ENCODE peak calls at places on chromosomes 12 and 14, in eight cellular contexts. P, T, A, F, Z, C, V and Y are unnamed samples.
A peak's percentile ranks its signal among the peaks of the same experiment; 100 is the strongest.

GRCh38 chr12:51028126-51028810 is 2.1 kb upstream of the SLC11A2 start:
- DNase-seq in P (no peak), T (no peak), A (no peak), F (no peak), Z (peak; percentile 46), C (peak; percentile 33), V (peak; percentile 89), Y (peak; percentile 73)

GRCh38 chr14:90604356-90604755 is 207.5 kb downstream of the CALM1 start:
- DNase-seq in P (no peak), T (no peak), A (no peak), F (no peak), Z (no peak), C (no peak), V (no peak), Y (no peak)

GRCh38 chr14:57692671-57693070 is 173.2 kb downstream of the SLC35F4 start:
- DNase-seq in P (no peak), T (no peak), A (no peak), F (no peak), Z (no peak), C (peak; percentile 34), V (peak; percentile 47), Y (peak; percentile 81)

GRCh38 chr12:90801776-90802175 is 153.2 kb downstream of the CCER1 start:
- DNase-seq in P (no peak), T (no peak), A (no peak), F (no peak), Z (no peak), C (peak; percentile 48), V (no peak), Y (no peak)

GRCh38 chr12:97131220-97131981 is 224.3 kb downstream of the NEDD1 start:
- DNase-seq in P (no peak), T (no peak), A (no peak), F (no peak), Z (no peak), C (no peak), V (no peak), Y (peak; percentile 1)

GRCh38 chr12:79737875-79738718 is 47.3 kb upstream of the PAWR start:
- DNase-seq in P (no peak), T (no peak), A (no peak), F (peak; percentile 42), Z (peak; percentile 27), C (peak; percentile 70), V (peak; percentile 61), Y (peak; percentile 82)

GRCh38 chr12:124694846-124695497 is 127.6 kb upstream of the NCOR2 start:
- DNase-seq in P (no peak), T (no peak), A (no peak), F (no peak), Z (no peak), C (peak; percentile 91), V (peak; percentile 84), Y (peak; percentile 73)

GRCh38 chr12:95733156-95733825 is 57.3 kb downstream of the NTN4 start:
- DNase-seq in P (no peak), T (no peak), A (no peak), F (no peak), Z (no peak), C (peak; percentile 95), V (no peak), Y (no peak)

GRCh38 chr12:96402061-96402460 is 1.8 kb upstream of the CDK17 start:
- DNase-seq in P (no peak), T (no peak), A (no peak), F (no peak), Z (no peak), C (no peak), V (no peak), Y (no peak)

GRCh38 chr14:52735921-52736489 is 6.0 kb downstream of the STYX start:
- DNase-seq in P (no peak), T (no peak), A (no peak), F (peak; percentile 45), Z (no peak), C (peak; percentile 1), V (no peak), Y (peak; percentile 50)

GRCh38 chr14:56812364-56813103 is 2.3 kb upstream of the OTX2 start:
- DNase-seq in P (no peak), T (no peak), A (no peak), F (no peak), Z (no peak), C (no peak), V (no peak), Y (no peak)

GRCh38 chr14:104865069-104865630 is at the start of gene CEP170B:
- DNase-seq in P (peak; percentile 80), T (no peak), A (peak; percentile 49), F (peak; percentile 68), Z (no peak), C (peak; percentile 21), V (peak; percentile 4), Y (peak; percentile 29)

GRCh38 chr12:88309546-88309945 is 167.4 kb downstream of the TMTC3 start:
- DNase-seq in P (no peak), T (no peak), A (no peak), F (no peak), Z (no peak), C (peak; percentile 83), V (no peak), Y (peak; percentile 81)

GRCh38 chr12:24230061-24230460 is 280.6 kb upstream of the SOX5 start:
- DNase-seq in P (no peak), T (no peak), A (no peak), F (no peak), Z (no peak), C (no peak), V (no peak), Y (no peak)

GRCh38 chr12:111244673-111245072 is 124.2 kb downstream of the PHETA1 start:
- DNase-seq in P (no peak), T (no peak), A (no peak), F (no peak), Z (no peak), C (no peak), V (no peak), Y (no peak)

GRCh38 chr12:32644455-32644854 is 34.6 kb upstream of the DNM1L start:
- DNase-seq in P (no peak), T (no peak), A (no peak), F (no peak), Z (no peak), C (no peak), V (peak; percentile 29), Y (peak; percentile 55)

GRCh38 chr12:20314325-20314724 is 54.0 kb upstream of the PDE3A start:
- DNase-seq in P (no peak), T (no peak), A (no peak), F (no peak), Z (no peak), C (peak; percentile 21), V (no peak), Y (peak; percentile 60)

GRCh38 chr12:71947645-71948105 is 9.0 kb downstream of the TPH2 start:
- DNase-seq in P (no peak), T (no peak), A (peak; percentile 33), F (no peak), Z (no peak), C (peak; percentile 86), V (peak; percentile 22), Y (peak; percentile 3)

GRCh38 chr12:70180140-70180539 is 63.1 kb upstream of the CNOT2 start:
- DNase-seq in P (no peak), T (no peak), A (no peak), F (no peak), Z (no peak), C (no peak), V (no peak), Y (no peak)

GRCh38 chr12:31300341-31300740 is 25.6 kb downstream of the SINHCAF start:
- DNase-seq in P (no peak), T (no peak), A (no peak), F (no peak), Z (no peak), C (no peak), V (peak; percentile 33), Y (no peak)

GRCh38 chr12:114013601-114014345 is 47.6 kb upstream of the RBM19 start:
- DNase-seq in P (no peak), T (no peak), A (no peak), F (no peak), Z (no peak), C (peak; percentile 37), V (peak; percentile 59), Y (peak; percentile 14)

GRCh38 chr14:48690349-48690748 is 895.8 kb downstream of the RPS29 start:
- DNase-seq in P (no peak), T (no peak), A (no peak), F (no peak), Z (no peak), C (peak; percentile 10), V (peak; percentile 3), Y (peak; percentile 0)
- TF ChIP-seq CTCF in P (no peak), T (no peak), A (peak; percentile 21), F (no peak), Z (no peak), C (no peak), V (peak; percentile 15), Y (no peak)

DNA sequence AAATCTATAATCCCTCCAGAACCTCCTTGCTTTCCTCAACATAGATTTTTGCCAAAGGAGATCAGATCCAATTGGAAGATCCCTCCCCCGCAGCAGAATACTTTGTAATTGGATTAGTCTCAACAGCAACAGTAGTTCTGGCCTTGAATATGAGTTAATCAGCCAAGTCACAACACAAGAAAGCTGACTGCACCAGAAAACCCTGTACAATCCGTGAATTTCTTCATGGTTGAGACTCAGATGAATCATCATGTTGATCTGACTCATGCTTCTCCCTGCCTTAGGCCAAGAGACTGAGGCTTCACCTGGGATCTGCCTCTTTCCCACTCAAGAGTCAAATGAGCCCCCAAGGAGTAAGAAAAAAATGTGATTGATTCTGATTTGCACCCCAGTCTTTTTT is 3.0 kb upstream of the METTL17 start:
- DNase-seq in P (no peak), T (no peak), A (no peak), F (no peak), Z (peak; percentile 33), C (peak; percentile 96), V (peak; percentile 62), Y (peak; percentile 98)
- TF ChIP-seq CTCF in P (no peak), T (no peak), A (no peak), F (no peak), Z (no peak), C (no peak), V (no peak), Y (no peak)

DNA sequence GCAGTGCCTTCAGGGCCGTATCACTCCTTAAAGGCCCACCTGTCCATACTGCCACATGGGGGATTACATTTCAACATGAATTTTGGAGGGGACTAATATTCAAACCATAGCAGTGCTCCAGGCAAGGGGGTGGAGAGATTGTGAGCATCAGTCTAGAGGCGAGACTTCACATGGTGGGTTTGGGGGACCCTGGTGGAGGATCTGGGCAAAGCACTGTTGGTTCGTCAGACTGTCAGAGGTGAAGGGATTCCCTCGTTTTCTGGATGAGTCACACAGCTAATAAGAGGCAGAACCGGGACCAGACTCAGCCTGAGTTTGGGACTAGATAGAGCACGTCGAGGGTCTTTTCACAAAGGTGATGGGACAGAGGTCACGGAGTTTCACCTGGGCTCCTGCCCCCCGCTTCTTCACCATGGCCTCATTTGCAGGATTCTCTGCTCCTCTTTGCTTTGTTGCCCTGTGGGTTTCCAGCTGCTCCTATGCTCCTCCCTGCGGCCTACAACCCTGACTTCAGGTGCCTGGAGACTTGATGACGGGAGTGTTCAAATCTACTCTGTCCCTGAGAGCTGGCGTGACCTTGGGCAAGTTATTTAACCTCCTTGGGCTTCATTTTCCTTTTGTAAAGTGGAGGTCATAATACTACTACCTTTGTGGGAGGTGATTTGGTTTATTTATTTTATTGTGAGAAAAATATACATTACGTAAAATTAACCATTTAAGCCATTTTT is 41.5 kb downstream of the TEAD4 start:
- DNase-seq in P (no peak), T (peak; percentile 32), A (peak; percentile 43), F (no peak), Z (no peak), C (no peak), V (no peak), Y (no peak)
- TF ChIP-seq CTCF in P (no peak), T (no peak), A (peak; percentile 59), F (no peak), Z (no peak), C (no peak), V (peak; percentile 5), Y (peak; percentile 38)

GRCh38 chr12:870378-870777 is 79.1 kb downstream of the RAD52 start:
- DNase-seq in P (no peak), T (no peak), A (no peak), F (no peak), Z (no peak), C (no peak), V (no peak), Y (no peak)
- TF ChIP-seq CTCF in P (no peak), T (no peak), A (no peak), F (no peak), Z (no peak), C (no peak), V (no peak), Y (no peak)